ENCODE peak calls at places on chromosomes 1 and 21, in four cellular contexts. R, J, K and Z are unnamed samples.

GRCh38 chr1:110878993-110879392 is 6.0 kb downstream of the CD53 start:
- DNase-seq in R (no peak), J (no peak), K (no peak), Z (no peak)

GRCh38 chr1:56710646-56711045 is 65.5 kb downstream of the PRKAA2 start:
- DNase-seq in R (no peak), J (no peak), K (no peak), Z (no peak)

GRCh38 chr1:59897165-59897564 is 29.4 kb downstream of the CYP2J2 start:
- DNase-seq in R (no peak), J (no peak), K (no peak), Z (no peak)

GRCh38 chr1:195954848-195955247 is 653.4 kb downstream of the KCNT2 start:
- DNase-seq in R (no peak), J (no peak), K (no peak), Z (no peak)

GRCh38 chr1:212313616-212314015 is 28.4 kb downstream of the PPP2R5A start:
- DNase-seq in R (no peak), J (no peak), K (no peak), Z (no peak)

GRCh38 chr21:35578350-35578782 is 482.0 kb downstream of the SETD4 start:
- DNase-seq in R (no peak), J (no peak), K (no peak), Z (no peak)

GRCh38 chr1:204287466-204287881 is 72.3 kb downstream of the PLEKHA6 start:
- DNase-seq in R (no peak), J (no peak), K (no peak), Z (no peak)

GRCh38 chr1:215257280-215257679 is 174.7 kb downstream of the KCNK2 start:
- DNase-seq in R (no peak), J (no peak), K (no peak), Z (no peak)

GRCh38 chr1:192489046-192489445 is 86.5 kb upstream of the RGS1 start:
- DNase-seq in R (no peak), J (no peak), K (no peak), Z (no peak)

GRCh38 chr1:36093919-36094318 is 5.2 kb downstream of the ADPRS start:
- DNase-seq in R (no peak), J (no peak), K (no peak), Z (no peak)

GRCh38 chr21:44914176-44914874 is 6.4 kb downstream of the ITGB2 start:
- DNase-seq in R (no peak), J (no peak), K (peak), Z (no peak)
- TF ChIP-seq SUZ12 in R (no peak), J (no peak), K (no peak), Z (no peak)

DNA sequence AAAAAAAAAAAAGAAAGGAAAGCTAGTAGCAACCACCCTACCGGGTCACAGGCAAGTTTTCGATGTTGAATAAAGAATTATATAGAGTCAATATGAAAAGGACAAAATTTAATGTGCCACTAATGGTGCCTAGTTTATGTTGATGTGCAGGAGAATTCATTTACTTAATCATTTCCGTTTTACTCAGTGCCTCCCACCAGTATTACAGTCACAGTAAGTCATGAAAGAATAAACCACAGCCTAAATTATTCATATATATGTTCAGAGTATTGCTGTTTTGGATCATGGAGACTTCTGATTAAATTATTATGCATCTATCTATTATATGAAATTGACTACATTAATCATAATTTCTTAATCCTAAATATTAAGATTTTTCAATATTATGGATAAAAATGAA is 35.3 kb downstream of the FNBP1L start:
- DNase-seq in R (no peak), J (no peak), K (no peak), Z (no peak)
- H3K4me3 ChIP-seq in R (no peak), J (no peak), K (no peak), Z (no peak)

GRCh38 chr1:30405081-30405480 is 318.3 kb downstream of the MATN1 start:
- DNase-seq in R (no peak), J (no peak), K (no peak), Z (no peak)
- TF ChIP-seq SUZ12 in R (no peak), J (no peak), K (no peak), Z (no peak)

DNA sequence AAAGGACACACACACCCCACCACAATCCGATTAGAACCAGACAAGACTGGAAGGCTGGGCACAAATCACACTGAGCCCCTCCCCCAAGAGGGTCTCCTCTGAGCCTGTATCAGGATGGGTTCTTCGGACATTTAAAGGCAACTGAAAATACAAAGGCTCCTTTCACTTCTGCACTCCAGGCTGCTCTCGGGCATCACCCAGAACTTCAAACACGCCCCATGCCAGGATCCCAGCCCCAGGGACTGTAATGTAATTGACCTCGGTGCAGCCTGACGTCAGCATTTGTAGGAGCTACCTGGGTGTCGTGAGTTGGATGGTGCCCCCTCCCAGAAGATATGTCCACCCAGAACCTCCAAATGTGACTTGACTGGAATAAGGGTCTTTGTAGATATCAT is 95.3 kb downstream of the PSMG1 start:
- DNase-seq in R (no peak), J (no peak), K (no peak), Z (no peak)
- H3K4me3 ChIP-seq in R (no peak), J (no peak), K (no peak), Z (no peak)